ENCODE peak calls at places on chromosomes 3 and 15, in six cellular contexts. P is H9, S is mesenchymal stem cell, J is IMR-90, A is trophoblast cell, U is H1. Z is an unnamed sample.

GRCh38 chr3:105222568-105223093 is 144.1 kb upstream of the ALCAM start:
- DNase-seq in S (no peak), U (no peak), P (peak), A (peak), J (no peak), Z (no peak)

GRCh38 chr3:187941135-187941847 is 196.0 kb upstream of the BCL6 start:
- DNase-seq in J (no peak), U (no peak), A (no peak), S (no peak), P (no peak), Z (no peak)

GRCh38 chr15:26461847-26462608 is 310.8 kb downstream of the GABRB3 start:
- DNase-seq in S (no peak), P (no peak), J (no peak), A (no peak), U (no peak), Z (no peak)

GRCh38 chr15:72722071-72722696 is 36.2 kb downstream of the BBS4 start:
- DNase-seq in P (peak), A (peak), J (peak), S (peak), U (peak), Z (peak)

GRCh38 chr3:81463761-81464160 is 297.7 kb downstream of the GBE1 start:
- DNase-seq in S (no peak), P (no peak), J (no peak), A (no peak), U (no peak), Z (no peak)

GRCh38 chr15:90106522-90107117 is 4.4 kb upstream of the IDH2 start:
- DNase-seq in A (no peak), S (peak), U (no peak), P (no peak), J (peak), Z (no peak)

GRCh38 chr3:153052096-153052460 is 109.9 kb upstream of the RAP2B start:
- DNase-seq in J (peak), S (peak), U (no peak), P (no peak), A (peak), Z (no peak)

GRCh38 chr3:168116279-168116678 is 20.6 kb upstream of the GOLIM4 start:
- DNase-seq in P (no peak), A (no peak), S (peak), J (no peak), U (no peak), Z (no peak)

GRCh38 chr15:54277834-54278233 is 299.6 kb downstream of the UNC13C start:
- DNase-seq in U (no peak), P (no peak), S (no peak), J (no peak), A (no peak), Z (no peak)

GRCh38 chr3:56369914-56370313 is 98.4 kb downstream of the ERC2 start:
- DNase-seq in S (no peak), U (no peak), P (no peak), A (no peak), J (no peak), Z (no peak)

GRCh38 chr3:13654330-13655073 is 105.6 kb downstream of the FBLN2 start:
- DNase-seq in U (peak), S (no peak), J (no peak), A (no peak), P (no peak), Z (no peak)

GRCh38 chr15:51051776-51052175 is 42.9 kb downstream of the TNFAIP8L3 start:
- DNase-seq in S (no peak), P (no peak), U (no peak), A (no peak), J (no peak), Z (no peak)

GRCh38 chr15:101615986-101616848 is 36.0 kb downstream of the TM2D3 start:
- DNase-seq in P (peak), S (peak), U (peak), A (peak), J (peak), Z (peak)

GRCh38 chr3:72114773-72115172 is 329.8 kb upstream of the PROK2 start:
- DNase-seq in U (no peak), J (no peak), A (no peak), S (no peak), P (no peak), Z (no peak)

GRCh38 chr15:31150732-31151212 is 49.2 kb upstream of the TRPM1 start:
- DNase-seq in S (no peak), P (peak), A (peak), J (no peak), U (no peak), Z (peak)

GRCh38 chr15:31147943-31148621 is 46.6 kb upstream of the TRPM1 start:
- DNase-seq in S (no peak), U (no peak), J (no peak), A (no peak), P (no peak), Z (no peak)

GRCh38 chr15:31147456-31147855 is 45.9 kb upstream of the TRPM1 start:
- DNase-seq in J (no peak), S (no peak), U (no peak), A (no peak), P (no peak), Z (no peak)

GRCh38 chr15:31149987-31150386 is 48.5 kb upstream of the TRPM1 start:
- DNase-seq in P (no peak), S (no peak), U (no peak), J (no peak), A (no peak), Z (no peak)

GRCh38 chr15:31148622-31149505 is 47.3 kb upstream of the TRPM1 start:
- DNase-seq in J (no peak), P (no peak), A (no peak), S (no peak), U (no peak), Z (no peak)
- H4K91ac ChIP-seq in J (no peak), P (no peak), A (peak), S (no peak), U (peak), Z (no peak)

GRCh38 chr3:160605315-160605714 is 39.9 kb upstream of the KPNA4 start:
- DNase-seq in J (no peak), U (no peak), A (no peak), S (no peak), P (no peak), Z (no peak)

GRCh38 chr3:160602259-160602658 is 36.9 kb upstream of the KPNA4 start:
- DNase-seq in U (no peak), A (no peak), S (no peak), J (no peak), P (no peak), Z (no peak)

GRCh38 chr3:160598865-160599264 is 33.5 kb upstream of the KPNA4 start:
- DNase-seq in S (no peak), J (no peak), A (no peak), U (no peak), P (no peak), Z (no peak)

DNA sequence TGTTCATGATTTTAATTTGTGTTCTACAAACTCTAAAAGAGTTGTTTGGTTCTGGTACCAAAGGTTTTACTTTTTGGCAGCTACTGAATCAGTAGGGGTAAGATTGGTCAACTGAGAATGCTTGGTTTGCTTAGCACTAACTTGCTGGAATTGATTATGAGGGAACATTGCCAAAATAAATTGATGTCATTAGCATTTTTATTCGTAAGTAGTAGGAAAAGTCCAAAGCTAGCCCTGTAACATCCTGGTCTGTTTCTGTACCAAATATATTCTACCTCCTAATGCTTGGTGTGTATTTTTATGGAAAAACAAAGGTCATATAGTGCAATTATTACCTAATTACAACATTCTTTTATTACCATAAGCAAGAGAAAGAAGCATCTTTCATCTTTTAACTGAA is 35.9 kb upstream of the KPNA4 start:
- DNase-seq in S (no peak), J (no peak), P (no peak), A (no peak), U (no peak), Z (no peak)
- H4K91ac ChIP-seq in S (no peak), J (no peak), P (no peak), A (no peak), U (no peak), Z (no peak)

DNA sequence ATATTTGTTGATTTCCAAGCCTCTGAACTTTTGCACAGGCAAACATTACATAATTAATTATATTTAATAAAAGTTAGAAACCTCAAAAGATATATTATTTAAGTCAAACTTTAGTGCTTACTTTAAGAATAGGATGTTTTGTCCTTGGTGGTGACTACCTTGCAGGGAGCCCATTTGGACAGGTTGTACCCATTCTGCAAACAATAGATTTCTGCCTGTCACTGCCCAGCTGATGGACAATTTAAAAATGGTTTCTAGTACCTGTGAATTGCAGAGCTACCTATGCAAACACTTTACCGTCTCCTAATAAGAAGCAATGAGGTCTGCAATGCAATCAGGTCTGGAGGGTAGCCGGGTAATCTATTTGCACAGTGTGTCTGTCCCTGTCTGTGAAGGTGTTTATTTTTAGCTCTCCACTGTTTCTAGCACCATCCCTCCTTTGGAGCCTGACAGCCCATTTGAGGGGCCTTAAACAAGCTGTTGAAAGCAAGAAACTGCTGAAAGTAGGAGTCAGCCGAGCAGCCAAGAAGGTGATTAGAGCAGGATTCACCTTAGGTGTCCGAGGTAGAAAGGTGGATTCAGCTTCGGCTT is 556.2 kb upstream of the CFAP20DC start:
- DNase-seq in S (no peak), P (no peak), J (no peak), U (no peak), A (no peak), Z (no peak)
- H4K91ac ChIP-seq in S (no peak), P (no peak), J (no peak), U (no peak), A (no peak), Z (no peak)

GRCh38 chr15:30991301-30992072 is at the start of gene MTMR10:
- DNase-seq in P (peak), A (peak), S (peak), U (peak), J (peak), Z (peak)
- H4K91ac ChIP-seq in P (no peak), A (peak), S (peak), U (peak), J (peak), Z (no peak)

GRCh38 chr15:27635916-27636315 is 463.2 kb downstream of the OCA2 start:
- DNase-seq in U (no peak), J (no peak), S (no peak), P (no peak), A (no peak), Z (no peak)
- H4K91ac ChIP-seq in U (no peak), J (no peak), S (no peak), P (no peak), A (no peak), Z (no peak)

GRCh38 chr3:66830301-66830700 is 167.8 kb upstream of the KBTBD8 start:
- DNase-seq in P (no peak), S (no peak), J (no peak), A (no peak), U (no peak), Z (no peak)

GRCh38 chr3:66828303-66828702 is 169.8 kb upstream of the KBTBD8 start:
- DNase-seq in P (no peak), U (no peak), J (peak), A (no peak), S (no peak), Z (no peak)

GRCh38 chr3:66836363-66837152 is 161.5 kb upstream of the KBTBD8 start:
- DNase-seq in S (peak), J (peak), P (no peak), U (no peak), A (no peak), Z (no peak)

GRCh38 chr3:66827726-66828125 is 170.4 kb upstream of the KBTBD8 start:
- DNase-seq in J (no peak), U (no peak), S (no peak), P (no peak), A (no peak), Z (no peak)

DNA sequence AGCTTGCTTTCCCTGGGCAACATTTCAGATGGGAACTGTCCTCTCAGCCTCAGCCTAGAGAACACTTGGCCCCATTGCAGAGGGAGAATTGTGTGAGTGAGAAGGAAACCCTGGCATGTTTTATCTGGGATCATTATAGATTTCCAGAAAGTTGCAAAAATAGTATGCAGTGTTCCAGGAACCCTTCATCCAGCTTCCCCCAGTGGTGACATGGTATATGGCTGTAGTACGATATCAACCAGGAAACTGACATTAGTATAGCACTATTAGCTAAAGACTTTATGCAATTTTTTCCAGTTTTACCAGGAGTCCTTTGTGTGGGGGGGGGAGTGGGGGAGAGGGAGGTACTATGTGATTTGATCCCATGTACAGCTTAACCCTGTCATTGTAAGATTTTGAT is 166.2 kb upstream of the KBTBD8 start:
- DNase-seq in U (no peak), A (no peak), P (no peak), S (no peak), J (no peak), Z (no peak)
- H4K91ac ChIP-seq in U (no peak), A (no peak), P (no peak), S (no peak), J (no peak), Z (no peak)

GRCh38 chr15:40955141-40955903 is 2.1 kb downstream of the CHAC1 start:
- DNase-seq in S (no peak), P (no peak), U (no peak), J (no peak), A (no peak), Z (no peak)
- H4K91ac ChIP-seq in S (peak), P (no peak), U (peak), J (no peak), A (no peak), Z (no peak)

GRCh38 chr3:101288294-101288693 is 32.1 kb downstream of the IMPG2 start:
- DNase-seq in J (no peak), P (no peak), S (no peak), U (no peak), A (no peak), Z (no peak)

DNA sequence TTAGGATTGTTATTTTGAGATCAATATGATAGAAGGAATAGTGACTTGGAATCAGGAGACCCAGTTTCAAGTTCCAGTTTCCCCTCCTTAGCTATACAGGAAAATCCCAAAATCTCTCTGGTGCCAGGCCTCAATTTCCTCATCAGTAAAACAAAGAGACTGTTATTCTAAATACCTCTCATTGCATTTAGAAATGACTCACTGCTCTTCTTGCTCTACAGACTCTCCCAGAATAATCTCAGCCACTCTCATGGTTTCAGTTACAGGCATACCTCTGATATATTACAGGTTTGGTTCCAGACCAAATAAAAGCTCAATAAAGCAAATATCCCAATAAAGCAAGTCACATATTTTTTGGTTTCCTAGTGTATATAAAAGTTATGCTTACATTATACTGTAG is 28.3 kb downstream of the IMPG2 start:
- DNase-seq in U (no peak), P (no peak), A (no peak), S (no peak), J (peak), Z (no peak)
- H4K91ac ChIP-seq in U (no peak), P (no peak), A (no peak), S (no peak), J (no peak), Z (no peak)